ENCODE peak calls at places on chromosomes 2 and 18, in eight cellular contexts. P, B, D, Q, M, T, S and Y are unnamed samples.
A peak's percentile ranks its signal among the peaks of the same experiment; 100 is the strongest.

GRCh38 chr2:182713611-182714010 is 2.4 kb upstream of the DNAJC10 start:
- DNase-seq in S (no peak), P (no peak), B (no peak), T (no peak), D (no peak), Q (no peak), M (no peak), Y (no peak)

GRCh38 chr2:52874706-52875105 is 892.9 kb upstream of the CHAC2 start:
- DNase-seq in D (no peak), T (no peak), B (no peak), M (no peak), Q (no peak), S (no peak), P (no peak), Y (no peak)

GRCh38 chr2:240290432-240291336 is 144.8 kb upstream of the GPC1 start:
- DNase-seq in S (no peak), P (no peak), T (no peak), D (no peak), Q (no peak), B (no peak), M (no peak), Y (no peak)

GRCh38 chr2:189466656-189467055 is 25.4 kb downstream of the WDR75 start:
- DNase-seq in B (no peak), Q (no peak), M (no peak), D (peak; percentile 6), P (no peak), T (no peak), S (peak; percentile 23), Y (no peak)

GRCh38 chr2:104215269-104216161 is 638.4 kb upstream of the POU3F3 start:
- DNase-seq in T (no peak), Q (no peak), D (no peak), S (no peak), M (no peak), B (no peak), P (no peak), Y (no peak)

GRCh38 chr2:210302326-210302725 is 12.6 kb downstream of the MYL1 start:
- DNase-seq in M (no peak), D (no peak), Q (no peak), S (no peak), P (peak; percentile 42), B (no peak), T (no peak), Y (no peak)

GRCh38 chr2:227366861-227367800 is 12.0 kb downstream of the TM4SF20 start:
- DNase-seq in S (no peak), T (no peak), M (no peak), P (peak; percentile 91), D (no peak), B (no peak), Q (no peak), Y (no peak)

GRCh38 chr2:219405451-219405850 is 12.7 kb upstream of the DES start:
- DNase-seq in M (no peak), D (no peak), B (no peak), T (no peak), S (no peak), Q (no peak), P (no peak), Y (no peak)

GRCh38 chr18:27213123-27213717 is 28.1 kb upstream of the CHST9 start:
- DNase-seq in T (no peak), Q (no peak), D (no peak), M (no peak), S (no peak), P (no peak), B (no peak), Y (no peak)

GRCh38 chr2:30216157-30216556 is 15.2 kb upstream of the LBH start:
- DNase-seq in D (no peak), S (no peak), T (no peak), M (no peak), P (no peak), B (no peak), Q (no peak), Y (no peak)

GRCh38 chr18:10264260-10264659 is 190.2 kb upstream of the APCDD1 start:
- DNase-seq in S (no peak), B (no peak), D (no peak), P (no peak), M (no peak), T (no peak), Q (no peak), Y (no peak)

GRCh38 chr18:26322892-26323653 is 96.8 kb downstream of the TAF4B start:
- DNase-seq in T (no peak), B (no peak), Q (no peak), M (no peak), P (peak; percentile 39), S (no peak), D (no peak), Y (no peak)

GRCh38 chr2:77508511-77508910 is 13.7 kb downstream of the LRRTM4 start:
- DNase-seq in M (no peak), D (no peak), S (no peak), P (no peak), B (no peak), T (no peak), Q (no peak), Y (no peak)

GRCh38 chr2:150486539-150487484 is 655 bp downstream of the RND3 start:
- DNase-seq in T (no peak), D (no peak), S (peak; percentile 59), Q (no peak), M (peak; percentile 12), P (no peak), B (peak; percentile 17), Y (peak; percentile 59)

GRCh38 chr2:179383975-179384374 is 119.3 kb upstream of the SESTD1 start:
- DNase-seq in M (no peak), Q (no peak), D (no peak), P (no peak), S (no peak), B (no peak), T (no peak), Y (no peak)

GRCh38 chr2:115083216-115083615 is 640.8 kb downstream of the DPP10 start:
- DNase-seq in D (no peak), B (no peak), M (no peak), T (no peak), S (no peak), P (no peak), Q (no peak), Y (no peak)

GRCh38 chr2:9115219-9115618 is 91.4 kb upstream of the ASAP2 start:
- DNase-seq in B (no peak), D (no peak), Q (no peak), P (no peak), S (no peak), T (no peak), M (no peak), Y (no peak)

GRCh38 chr2:227095346-227095745 is 68.7 kb downstream of the COL4A4 start:
- DNase-seq in S (no peak), Q (no peak), M (no peak), P (no peak), D (no peak), B (no peak), T (no peak), Y (no peak)

GRCh38 chr2:145752091-145752806 is 1232.3 kb upstream of the ZEB2 start:
- DNase-seq in D (peak; percentile 52), P (no peak), Q (no peak), S (no peak), T (no peak), B (peak; percentile 3), M (no peak), Y (no peak)